ENCODE peak calls at places on chromosomes 7 and 10, in ten cellular contexts. U is heart right ventricle, V is fibroblast of pulmonary artery, B is fibroblast of the aortic adventitia, R is adrenal gland, O is IMR-90, M is cardiac muscle cell, Q is GM23248, J is AG04450, P is psoas muscle. G is an unnamed sample.

GRCh38 chr7:85074-85945 is 107.1 kb upstream of the FAM20C start:
- DNase-seq in Q (peak), B (peak), J (no peak), V (peak), R (peak), U (no peak), P (no peak), M (peak), O (peak), G (no peak)

GRCh38 chr10:121070671-121071070 is 219.5 kb downstream of the WDR11 start:
- DNase-seq in U (no peak), Q (no peak), J (no peak), R (no peak), B (no peak), O (no peak), M (no peak), V (no peak), P (no peak), G (no peak)

GRCh38 chr10:67473850-67474633 is 222.0 kb downstream of the CTNNA3 start:
- DNase-seq in Q (no peak), U (no peak), V (no peak), M (no peak), J (no peak), B (no peak), O (no peak), R (no peak), P (no peak), G (no peak)

GRCh38 chr7:35257251-35258124 is 3.6 kb upstream of the TBX20 start:
- DNase-seq in Q (no peak), U (peak), P (peak), J (no peak), O (no peak), B (no peak), R (no peak), M (peak), V (no peak), G (no peak)

GRCh38 chr7:152462995-152463713 is 27.4 kb upstream of the KMT2C start:
- DNase-seq in O (peak), V (peak), M (peak), R (peak), Q (peak), U (no peak), J (peak), P (no peak), B (peak), G (no peak)

GRCh38 chr7:43211276-43211675 is 98.8 kb downstream of the HECW1 start:
- DNase-seq in V (no peak), M (peak), Q (peak), P (no peak), J (no peak), R (no peak), B (no peak), O (no peak), U (no peak), G (no peak)

GRCh38 chr7:16647435-16647960 is 1.5 kb downstream of the BZW2 start:
- DNase-seq in B (no peak), M (no peak), U (no peak), P (no peak), R (no peak), J (no peak), V (no peak), O (peak), Q (peak), G (no peak)

GRCh38 chr7:80379034-80379433 is 132.8 kb downstream of the GNAT3 start:
- DNase-seq in B (peak), Q (peak), U (no peak), V (peak), P (no peak), O (peak), J (no peak), M (no peak), R (no peak), G (no peak)

GRCh38 chr7:50317221-50317678 is 12.7 kb downstream of the IKZF1 start:
- DNase-seq in R (no peak), B (no peak), Q (no peak), U (no peak), J (no peak), V (no peak), O (no peak), M (no peak), P (no peak), G (no peak)

GRCh38 chr7:101379302-101379701 is 16.6 kb downstream of the COL26A1 start:
- DNase-seq in Q (no peak), J (no peak), V (no peak), M (no peak), P (no peak), O (no peak), U (no peak), R (no peak), B (no peak), G (no peak)

GRCh38 chr7:31371621-31372020 is 31.1 kb upstream of the NEUROD6 start:
- DNase-seq in P (no peak), V (no peak), Q (no peak), U (no peak), M (no peak), O (no peak), R (no peak), J (no peak), B (no peak), G (no peak)

GRCh38 chr7:70383369-70383768 is 748.6 kb upstream of the GALNT17 start:
- DNase-seq in V (no peak), R (no peak), B (no peak), Q (no peak), U (no peak), O (no peak), P (no peak), J (no peak), M (no peak), G (no peak)

GRCh38 chr10:71985542-71986250 is 21.5 kb downstream of the CHST3 start:
- DNase-seq in M (no peak), O (peak), Q (peak), U (no peak), J (no peak), P (peak), V (peak), B (peak), R (peak), G (no peak)

GRCh38 chr7:31096198-31096881 is 44.2 kb downstream of the ADCYAP1R1 start:
- DNase-seq in V (no peak), Q (no peak), R (peak), B (no peak), P (no peak), J (no peak), M (no peak), O (no peak), U (no peak), G (peak)

DNA sequence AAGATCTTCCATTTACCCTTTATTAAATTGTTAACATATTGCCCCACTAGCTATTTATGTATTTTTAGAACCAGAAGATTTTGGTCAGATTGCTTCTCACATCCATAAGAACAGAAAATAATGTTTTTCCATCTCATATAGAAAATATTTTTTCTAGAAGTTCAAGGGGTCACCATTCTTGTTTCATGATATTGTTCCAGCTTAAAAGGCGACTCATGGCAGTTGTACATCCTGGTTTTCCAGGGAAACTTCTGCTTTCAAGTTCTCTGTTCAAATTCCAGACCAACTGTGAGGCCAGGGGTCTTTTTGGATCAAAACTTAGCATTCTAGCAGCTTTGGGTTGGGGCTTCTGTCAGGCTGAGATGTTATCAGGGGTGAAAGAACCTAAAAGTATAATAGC is 84.4 kb downstream of the LRRC4 start:
- DNase-seq in J (no peak), V (no peak), O (peak), M (no peak), U (no peak), P (no peak), B (peak), Q (peak), R (no peak), G (no peak)
- H3K4me3 ChIP-seq in J (no peak), V (no peak), O (no peak), M (no peak), U (no peak), P (no peak), B (no peak), Q (no peak), R (no peak), G (no peak)

GRCh38 chr7:77687747-77688144 is 8.5 kb upstream of the RSBN1L start:
- DNase-seq in B (no peak), P (no peak), M (no peak), Q (no peak), O (no peak), J (no peak), R (no peak), U (no peak), V (no peak), G (no peak)

GRCh38 chr7:77685219-77685618 is 11.0 kb upstream of the RSBN1L start:
- DNase-seq in B (no peak), M (no peak), V (no peak), Q (peak), R (no peak), P (no peak), J (no peak), O (no peak), U (no peak), G (no peak)

GRCh38 chr7:77684030-77684429 is 12.2 kb upstream of the RSBN1L start:
- DNase-seq in M (peak), B (peak), V (peak), U (no peak), J (no peak), O (peak), R (peak), P (peak), Q (peak), G (no peak)

GRCh38 chr7:77690289-77690688 is 6.0 kb upstream of the RSBN1L start:
- DNase-seq in V (no peak), R (no peak), O (no peak), J (no peak), U (no peak), P (no peak), M (no peak), Q (no peak), B (no peak), G (no peak)

DNA sequence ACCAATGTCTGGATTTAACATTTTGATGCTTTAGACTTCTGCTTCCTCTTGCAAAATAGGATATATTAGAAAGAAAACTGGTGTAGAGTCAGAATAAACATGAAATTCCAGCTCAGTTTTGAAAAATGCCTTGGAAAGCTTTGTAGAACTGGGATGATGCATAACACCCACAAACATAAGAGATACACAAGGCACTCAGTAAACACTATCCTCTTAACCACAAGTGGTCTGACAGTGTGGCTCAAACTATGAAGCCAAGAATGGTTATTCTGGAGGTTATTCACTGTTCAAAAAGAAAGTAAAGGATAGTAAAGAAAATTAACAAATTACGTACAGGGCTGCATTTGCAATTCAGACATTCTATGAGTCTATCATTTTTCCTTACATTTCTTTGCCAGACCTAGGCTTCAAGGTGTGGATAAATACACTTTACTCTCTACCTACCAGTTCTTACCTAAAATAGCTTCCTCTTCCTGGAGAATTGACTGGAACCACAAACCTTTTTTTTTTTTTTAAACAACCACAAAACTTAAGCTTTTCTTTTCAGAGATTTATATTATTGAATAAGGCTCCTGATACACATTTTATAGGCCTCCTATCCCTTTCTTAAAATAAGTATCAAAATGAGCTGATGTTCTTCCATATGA is 9.0 kb upstream of the RSBN1L start:
- DNase-seq in B (no peak), J (peak), Q (peak), R (no peak), V (no peak), U (no peak), M (no peak), O (peak), P (no peak), G (no peak)
- H3K4me3 ChIP-seq in B (no peak), J (no peak), Q (peak), R (no peak), V (no peak), U (no peak), M (no peak), O (no peak), P (no peak), G (no peak)

GRCh38 chr10:37488792-37489657 is 363.6 kb downstream of the ANKRD30A start:
- DNase-seq in U (no peak), Q (peak), P (no peak), J (no peak), V (no peak), M (no peak), R (peak), B (peak), O (no peak), G (no peak)
- H3K4me3 ChIP-seq in U (no peak), Q (no peak), P (no peak), J (no peak), V (no peak), M (no peak), R (no peak), B (no peak), O (no peak), G (no peak)

GRCh38 chr10:87867453-87867852 is 4.0 kb downstream of the PTEN start:
- DNase-seq in U (no peak), P (no peak), J (no peak), M (no peak), V (no peak), Q (no peak), R (no peak), O (no peak), B (no peak), G (no peak)

GRCh38 chr10:87873656-87874055 is 10.2 kb downstream of the PTEN start:
- DNase-seq in V (no peak), U (no peak), P (no peak), O (no peak), R (no peak), J (no peak), M (no peak), Q (no peak), B (no peak), G (no peak)

GRCh38 chr10:87872828-87873227 is 9.4 kb downstream of the PTEN start:
- DNase-seq in U (no peak), Q (no peak), O (no peak), B (no peak), J (no peak), V (no peak), M (no peak), R (no peak), P (no peak), G (no peak)

GRCh38 chr10:87868277-87868676 is 4.9 kb downstream of the PTEN start:
- DNase-seq in U (no peak), O (no peak), V (no peak), B (no peak), J (no peak), P (no peak), M (no peak), Q (no peak), R (no peak), G (no peak)

DNA sequence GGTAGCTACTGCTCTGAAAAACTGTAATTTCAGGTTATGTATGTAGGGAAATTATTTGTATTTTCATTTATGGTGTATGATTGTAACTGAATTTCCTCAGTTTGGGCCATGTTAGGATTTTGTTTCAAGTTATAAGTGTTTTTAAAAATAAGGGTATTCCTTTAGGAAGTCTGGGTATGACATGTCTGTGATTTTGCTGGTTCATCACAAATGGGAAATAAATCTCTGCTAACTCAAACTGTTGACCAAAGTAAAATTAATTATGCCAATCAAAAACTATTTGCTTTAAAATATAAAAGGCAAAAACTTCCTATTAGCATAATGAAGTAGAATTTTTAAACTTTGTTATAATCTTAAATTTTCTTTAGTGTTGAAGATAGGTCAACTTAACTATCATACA is 6.7 kb downstream of the PTEN start:
- DNase-seq in V (no peak), Q (no peak), U (no peak), M (no peak), J (no peak), P (no peak), O (no peak), R (no peak), B (no peak), G (no peak)
- H3K4me3 ChIP-seq in V (no peak), Q (peak), U (no peak), M (no peak), J (no peak), P (peak), O (no peak), R (no peak), B (no peak), G (no peak)

GRCh38 chr7:138974675-138975237 is 6.4 kb downstream of the KIAA1549 start:
- DNase-seq in B (no peak), J (no peak), U (no peak), M (no peak), O (no peak), R (no peak), Q (no peak), V (no peak), P (no peak), G (no peak)
- H3K4me3 ChIP-seq in B (no peak), J (no peak), U (no peak), M (no peak), O (no peak), R (no peak), Q (no peak), V (no peak), P (no peak), G (no peak)

G was measured in upper lobe of right lung.